ENCODE peak calls at places on chromosome 6, in nine cellular contexts. F is right atrium auricular region, U is lower lobe of right lung, Y is progenitor cell of endocrine pancreas, B is astrocyte, P is GM06990, L is tibial artery, J is fibroblast of pulmonary artery, I is foreskin fibroblast. E is an unnamed sample.

GRCh38 chr6:11460001-11460668 is 77.4 kb upstream of the TMEM170B start:
- DNase-seq in F (no peak), U (no peak), Y (no peak), B (peak), P (peak), L (no peak), J (peak), I (no peak), E (no peak)

GRCh38 chr6:135880066-135880972 is 28.8 kb downstream of the PDE7B start:
- DNase-seq in F (no peak), U (no peak), Y (no peak), B (peak), P (peak), L (no peak), J (peak), I (peak), E (peak)

GRCh38 chr6:10156875-10157274 is 258.0 kb downstream of the TFAP2A start:
- DNase-seq in F (no peak), U (no peak), Y (no peak), B (no peak), P (no peak), L (no peak), J (no peak), I (no peak), E (no peak)

GRCh38 chr6:15109338-15110090 is 136.4 kb upstream of the JARID2 start:
- DNase-seq in F (no peak), U (no peak), Y (no peak), B (no peak), P (no peak), L (peak), J (peak), I (no peak), E (no peak)

GRCh38 chr6:125950293-125950692 is 6.3 kb upstream of the HINT3 start:
- DNase-seq in F (no peak), U (no peak), Y (no peak), B (peak), P (no peak), L (no peak), J (peak), I (peak), E (no peak)

GRCh38 chr6:107132330-107132954 is 17.1 kb upstream of the BEND3 start:
- DNase-seq in F (no peak), U (no peak), Y (no peak), B (no peak), P (no peak), L (no peak), J (peak), I (no peak), E (no peak)

GRCh38 chr6:107513214-107513613 is 23.3 kb downstream of the SOBP start:
- DNase-seq in F (no peak), U (no peak), Y (no peak), B (no peak), P (no peak), L (no peak), J (no peak), I (no peak), E (no peak)

GRCh38 chr6:76708641-76709331 is 636.3 kb upstream of the IMPG1 start:
- DNase-seq in F (no peak), U (no peak), Y (no peak), B (no peak), P (no peak), L (no peak), J (peak), I (no peak), E (no peak)

GRCh38 chr6:29737707-29738630 is 14.7 kb downstream of the HLA-F start:
- DNase-seq in F (no peak), U (peak), Y (no peak), B (peak), P (no peak), L (peak), J (peak), I (peak), E (peak)

GRCh38 chr6:162942860-162943259 is 215.1 kb downstream of the PACRG start:
- DNase-seq in F (no peak), U (no peak), Y (no peak), B (peak), P (no peak), L (no peak), J (peak), I (peak), E (no peak)

GRCh38 chr6:63307581-63308246 is 12.1 kb downstream of the LGSN start:
- DNase-seq in F (no peak), U (no peak), Y (no peak), B (peak), P (peak), L (no peak), J (peak), I (peak), E (no peak)

GRCh38 chr6:125658759-125659431 is 90.5 kb upstream of the HEY2 start:
- DNase-seq in F (no peak), U (no peak), Y (no peak), B (no peak), P (no peak), L (no peak), J (peak), I (no peak), E (no peak)

GRCh38 chr6:90146914-90147668 is 149.6 kb downstream of the BACH2 start:
- DNase-seq in F (no peak), U (no peak), Y (no peak), B (no peak), P (no peak), L (no peak), J (no peak), I (no peak), E (no peak)

GRCh38 chr6:82842721-82843120 is 222.9 kb downstream of the UBE3D start:
- DNase-seq in F (no peak), U (no peak), Y (no peak), B (peak), P (no peak), L (no peak), J (peak), I (no peak), E (no peak)

GRCh38 chr6:35483490-35483889 is 13.4 kb downstream of the TEAD3 start:
- DNase-seq in F (no peak), U (no peak), Y (no peak), B (no peak), P (no peak), L (no peak), J (no peak), I (no peak), E (no peak)

GRCh38 chr6:4553387-4553786 is 222.8 kb upstream of the CDYL start:
- DNase-seq in F (no peak), U (no peak), Y (no peak), B (no peak), P (peak), L (no peak), J (peak), I (no peak), E (no peak)

GRCh38 chr6:79895382-79896100 is 51.8 kb downstream of the ELOVL4 start:
- DNase-seq in F (no peak), U (no peak), Y (no peak), B (no peak), P (no peak), L (no peak), J (no peak), I (no peak), E (no peak)

GRCh38 chr6:29589423-29590048 is 4.6 kb downstream of the OR2H2 start:
- DNase-seq in F (peak), U (no peak), Y (peak), B (peak), P (no peak), L (peak), J (peak), I (peak), E (no peak)

GRCh38 chr6:33742837-33743236 is 3.9 kb downstream of the IP6K3 start:
- DNase-seq in F (no peak), U (no peak), Y (no peak), B (no peak), P (no peak), L (no peak), J (no peak), I (no peak), E (no peak)

GRCh38 chr6:75492769-75493168 is 831 bp downstream of the FILIP1 start:
- DNase-seq in F (no peak), U (no peak), Y (no peak), B (no peak), P (peak), L (no peak), J (no peak), I (no peak), E (no peak)

GRCh38 chr6:1916334-1916985 is 306.7 kb downstream of the FOXC1 start:
- DNase-seq in F (no peak), U (no peak), Y (no peak), B (peak), P (no peak), L (no peak), J (peak), I (peak), E (no peak)

GRCh38 chr6:48766349-48766748 is 655.4 kb upstream of the PTCHD4 start:
- DNase-seq in F (no peak), U (no peak), Y (no peak), B (peak), P (no peak), L (no peak), J (peak), I (peak), E (no peak)

GRCh38 chr6:3296537-3297453 is 38.0 kb downstream of the PSMG4 start:
- DNase-seq in F (no peak), U (no peak), Y (no peak), B (no peak), P (no peak), L (peak), J (no peak), I (no peak), E (no peak)

GRCh38 chr6:3427740-3428085 is 29.1 kb downstream of the SLC22A23 start:
- DNase-seq in F (peak), U (no peak), Y (no peak), B (peak), P (no peak), L (peak), J (no peak), I (no peak), E (no peak)

GRCh38 chr6:151095538-151096254 is 144.1 kb upstream of the AKAP12 start:
- DNase-seq in F (no peak), U (no peak), Y (no peak), B (no peak), P (no peak), L (no peak), J (no peak), I (no peak), E (no peak)

GRCh38 chr6:81814365-81815109 is 62.1 kb upstream of the TENT5A start:
- DNase-seq in F (no peak), U (no peak), Y (no peak), B (peak), P (no peak), L (no peak), J (peak), I (peak), E (no peak)

GRCh38 chr6:119986934-119987549 is 637.5 kb upstream of the MAN1A1 start:
- DNase-seq in F (no peak), U (no peak), Y (no peak), B (no peak), P (no peak), L (no peak), J (no peak), I (no peak), E (no peak)

GRCh38 chr6:125974214-125974866 is 12.0 kb upstream of the TRMT11 start:
- DNase-seq in F (no peak), U (no peak), Y (no peak), B (peak), P (no peak), L (no peak), J (peak), I (peak), E (no peak)

GRCh38 chr6:158488065-158488464 is 71.8 kb upstream of the TMEM181 start:
- DNase-seq in F (no peak), U (no peak), Y (no peak), B (peak), P (no peak), L (no peak), J (peak), I (peak), E (no peak)

GRCh38 chr6:4932506-4932903 is 71.3 kb downstream of the RPP40 start:
- DNase-seq in F (no peak), U (no peak), Y (no peak), B (no peak), P (no peak), L (no peak), J (no peak), I (no peak), E (no peak)

GRCh38 chr6:53581161-53581560 is 36.3 kb upstream of the GCLC start:
- DNase-seq in F (no peak), U (no peak), Y (no peak), B (peak), P (no peak), L (no peak), J (peak), I (no peak), E (no peak)

DNA sequence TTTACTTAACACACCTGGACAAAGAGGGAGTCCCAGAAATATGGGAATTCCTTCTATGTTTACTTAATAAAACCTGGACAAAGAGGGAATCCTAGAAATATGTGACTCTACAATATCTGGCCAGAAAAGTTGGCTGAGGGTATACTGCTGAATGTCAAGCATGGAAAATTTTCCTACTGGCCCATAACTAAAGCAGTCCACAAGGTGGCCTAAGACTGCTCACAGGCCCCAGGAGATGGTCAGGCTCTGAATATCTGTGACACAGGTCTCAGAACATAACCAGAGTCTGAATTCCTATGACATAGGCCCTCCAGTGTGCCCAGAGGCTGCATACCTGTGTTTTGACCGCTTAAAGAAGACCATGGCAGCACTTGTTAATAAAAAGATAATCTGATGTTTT is 578.2 kb upstream of the NRSN1 start:
- DNase-seq in F (no peak), U (no peak), Y (no peak), B (no peak), P (no peak), L (no peak), J (no peak), I (no peak), E (no peak)
- TF ChIP-seq CTCF in F (no peak), U (no peak), Y (peak), B (no peak), P (no peak), L (no peak), J (no peak), I (no peak), E (no peak)

GRCh38 chr6:70210462-70210861 is 92.4 kb downstream of the COL9A1 start:
- DNase-seq in F (no peak), U (no peak), Y (no peak), B (no peak), P (no peak), L (no peak), J (peak), I (no peak), E (no peak)
- TF ChIP-seq CTCF in F (no peak), U (no peak), Y (peak), B (peak), P (peak), L (no peak), J (peak), I (no peak), E (no peak)

GRCh38 chr6:169755162-169755561 is 3.7 kb downstream of the ERMARD start:
- DNase-seq in F (no peak), U (no peak), Y (no peak), B (no peak), P (no peak), L (no peak), J (no peak), I (no peak), E (no peak)

GRCh38 chr6:169752074-169752623 is 727 bp downstream of the ERMARD start:
- DNase-seq in F (no peak), U (no peak), Y (no peak), B (no peak), P (no peak), L (no peak), J (no peak), I (no peak), E (no peak)

GRCh38 chr6:169746556-169746955 is 4.8 kb downstream of the DYNLT2 start:
- DNase-seq in F (no peak), U (no peak), Y (no peak), B (no peak), P (no peak), L (no peak), J (no peak), I (no peak), E (no peak)

GRCh38 chr6:169751242-169752073 is at the start of the genes DYNLT2 and ERMARD:
- DNase-seq in F (peak), U (peak), Y (peak), B (peak), P (peak), L (peak), J (peak), I (peak), E (peak)
- TF ChIP-seq CTCF in F (no peak), U (peak), Y (peak), B (no peak), P (peak), L (peak), J (no peak), I (no peak), E (no peak)

DNA sequence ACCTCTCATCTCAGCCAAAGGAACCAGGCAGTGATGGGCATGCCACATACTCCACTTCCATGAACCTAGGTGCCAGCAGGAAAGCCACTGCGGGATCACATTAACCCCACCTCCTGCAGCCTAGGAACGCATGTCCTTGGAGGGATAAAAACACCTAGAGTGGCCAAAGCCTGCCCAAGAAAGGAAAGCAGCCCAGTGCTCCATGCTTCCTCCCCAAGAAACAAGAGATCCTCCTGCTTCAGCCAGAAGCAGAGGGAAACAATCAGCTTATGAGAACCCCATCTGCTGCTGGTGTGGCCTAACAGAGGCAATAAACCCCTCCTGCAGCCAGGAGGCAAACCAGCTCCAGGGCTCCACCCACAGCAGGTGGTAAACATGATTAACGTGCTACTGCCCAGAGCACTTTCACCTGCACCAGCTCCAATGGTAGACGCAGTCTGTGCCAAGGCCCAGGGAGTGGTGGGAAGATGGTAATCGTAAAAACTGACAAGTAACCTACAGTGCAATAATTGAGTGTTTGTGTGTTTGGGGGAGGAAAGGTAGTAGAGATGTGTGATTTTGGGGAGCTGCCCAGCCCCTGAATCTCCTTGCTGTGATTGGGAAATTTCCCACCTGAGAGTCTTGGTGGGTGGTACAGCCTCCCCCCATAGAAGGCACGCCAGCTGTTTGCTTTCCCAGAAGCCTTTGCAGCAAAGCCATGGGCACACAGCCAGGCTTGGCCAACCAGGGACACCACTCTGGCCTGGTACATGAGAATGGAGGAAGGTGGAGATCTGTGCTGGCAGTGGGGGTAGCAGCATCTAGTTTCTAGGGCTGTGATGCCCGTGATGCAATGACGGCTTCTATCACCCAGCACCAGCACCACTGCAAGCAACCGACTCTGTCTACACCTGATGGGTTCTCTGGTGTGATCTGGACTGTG is 50.6 kb upstream of the TBC1D7 start:
- DNase-seq in F (no peak), U (no peak), Y (no peak), B (no peak), P (no peak), L (no peak), J (no peak), I (no peak), E (no peak)
- TF ChIP-seq CTCF in F (no peak), U (no peak), Y (no peak), B (no peak), P (no peak), L (no peak), J (no peak), I (no peak), E (no peak)

GRCh38 chr6:93017213-93017612 is 402.1 kb downstream of the EPHA7 start:
- DNase-seq in F (no peak), U (no peak), Y (no peak), B (no peak), P (no peak), L (no peak), J (peak), I (no peak), E (no peak)
- TF ChIP-seq CTCF in F (no peak), U (no peak), Y (peak), B (no peak), P (no peak), L (no peak), J (no peak), I (no peak), E (no peak)

DNA sequence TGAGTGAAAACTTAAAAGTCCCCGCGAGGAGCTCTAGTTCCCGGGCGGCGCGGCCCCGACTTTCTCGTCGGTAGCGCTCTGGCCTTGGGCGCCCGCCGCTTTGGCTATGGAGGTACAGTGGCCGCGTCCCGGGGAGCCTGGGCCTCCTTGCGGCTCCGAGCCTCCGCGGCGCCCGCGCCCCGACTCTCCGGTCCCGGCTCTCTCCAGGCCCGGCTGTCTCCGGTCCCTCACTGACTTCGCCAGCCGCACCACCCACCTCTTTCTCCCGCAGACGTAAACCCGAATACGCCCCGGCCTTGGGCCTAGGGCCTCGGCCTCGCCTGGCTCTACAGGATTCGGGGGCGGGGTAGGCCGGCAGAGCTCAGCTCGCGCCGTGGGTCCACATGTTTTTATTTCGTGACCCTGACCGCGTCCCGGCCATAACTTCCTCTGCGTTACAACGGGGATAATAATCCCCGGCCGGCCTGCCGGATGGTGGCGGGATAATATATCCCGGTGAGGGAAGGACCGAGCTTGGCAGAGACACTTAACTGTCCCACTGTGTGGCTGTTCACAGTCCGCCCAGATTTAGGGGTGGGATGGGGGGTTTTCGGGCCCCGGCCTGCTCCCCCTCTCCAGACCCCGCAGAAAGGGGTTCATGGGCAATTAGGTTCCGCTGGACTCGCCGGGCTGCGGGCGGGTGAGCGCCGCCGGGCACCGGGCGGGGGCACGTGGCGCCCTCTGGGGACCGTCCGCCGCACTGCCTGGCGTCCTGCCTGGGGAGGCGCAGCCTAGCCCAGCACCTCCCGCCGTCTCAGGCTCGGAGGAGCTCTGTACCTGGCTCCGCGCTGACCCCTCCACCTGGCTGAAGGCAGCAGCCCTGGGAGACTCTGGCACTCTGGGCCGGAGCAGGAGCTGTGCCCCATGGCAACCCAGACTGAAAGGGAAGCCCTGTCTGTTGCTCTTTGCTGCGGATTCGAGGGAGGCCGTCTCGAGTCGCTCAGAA is 10.1 kb upstream of the TBX18 start:
- DNase-seq in F (peak), U (peak), Y (peak), B (no peak), P (peak), L (peak), J (peak), I (peak), E (no peak)
- TF ChIP-seq CTCF in F (no peak), U (peak), Y (peak), B (peak), P (no peak), L (peak), J (peak), I (peak), E (no peak)